ENCODE peak calls at places on chromosomes 13 and 19, in six cellular contexts. R, D, F, V, U and K are unnamed samples.
A peak's percentile ranks its signal among the peaks of the same experiment; 100 is the strongest.

GRCh38 chr19:52188822-52189744 is 769 bp upstream of the PPP2R1A start:
- DNase-seq in R (no peak), D (no peak), F (no peak), V (peak; percentile 60), U (peak; percentile 10), K (no peak)

GRCh38 chr13:110681868-110682550 is 23.9 kb downstream of the CARS2 start:
- DNase-seq in R (no peak), D (no peak), F (no peak), V (no peak), U (no peak), K (no peak)

GRCh38 chr13:89310943-89311342 is 1639.8 kb downstream of the SLITRK5 start:
- DNase-seq in R (no peak), D (no peak), F (no peak), V (no peak), U (no peak), K (no peak)

GRCh38 chr19:35144259-35144599 is 1.2 kb downstream of the FXYD7 start:
- DNase-seq in R (no peak), D (no peak), F (no peak), V (no peak), U (no peak), K (no peak)

GRCh38 chr19:2051771-2052704 is 994 bp upstream of the MKNK2 start:
- DNase-seq in R (no peak), D (no peak), F (no peak), V (no peak), U (no peak), K (no peak)

GRCh38 chr13:20093946-20094345 is 66.9 kb downstream of the GJA3 start:
- DNase-seq in R (no peak), D (no peak), F (no peak), V (no peak), U (no peak), K (no peak)

GRCh38 chr13:34207872-34208271 is 389.9 kb downstream of the RFC3 start:
- DNase-seq in R (no peak), D (no peak), F (no peak), V (no peak), U (no peak), K (no peak)

GRCh38 chr13:110140099-110140498 is 166.9 kb downstream of the COL4A1 start:
- DNase-seq in R (no peak), D (no peak), F (no peak), V (no peak), U (no peak), K (no peak)

GRCh38 chr13:102536695-102537485 is 59.9 kb upstream of the TPP2 start:
- DNase-seq in R (no peak), D (no peak), F (no peak), V (no peak), U (no peak), K (no peak)

GRCh38 chr19:34480971-34481821 is at the start of gene WTIP:
- DNase-seq in R (no peak), D (no peak), F (no peak), V (peak; percentile 64), U (peak; percentile 95), K (peak; percentile 73)

GRCh38 chr19:56748443-56748842 is 76.9 kb upstream of the ZNF835 start:
- DNase-seq in R (peak; percentile 1), D (no peak), F (no peak), V (peak; percentile 7), U (no peak), K (peak; percentile 35)

GRCh38 chr19:10831980-10832658 is 3.9 kb downstream of the TMED1 start:
- DNase-seq in R (no peak), D (no peak), F (no peak), V (no peak), U (no peak), K (no peak)

GRCh38 chr13:59441596-59442280 is 722.0 kb downstream of the DIAPH3 start:
- DNase-seq in R (no peak), D (no peak), F (no peak), V (no peak), U (no peak), K (no peak)

GRCh38 chr13:114151565-114152284 is 19.3 kb upstream of the RASA3 start:
- DNase-seq in R (peak; percentile 77), D (no peak), F (peak; percentile 90), V (no peak), U (no peak), K (peak; percentile 85)

GRCh38 chr19:53908106-53908932 is 759 bp upstream of the CACNG7 start:
- DNase-seq in R (no peak), D (no peak), F (no peak), V (peak; percentile 30), U (peak; percentile 81), K (peak; percentile 85)